ENCODE peak calls at places on chromosome 17, in ten cellular contexts. One of them, this sample, is unnamed. For H3K4me1, the result is how much of the 10 kb centered on the place peaks cover.

GRCh38 chr17:30161601-30162000 is 45.0 kb downstream of the NSRP1 start:
- DNase-seq in cardiac muscle cell: no peak
- DNase-seq in MM.1S: no peak
- DNase-seq in lower lobe of right lung: no peak
- DNase-seq in sigmoid colon: no peak
- DNase-seq in left lung: no peak
- DNase-seq in neural progenitor cell: no peak
- DNase-seq in CD8-positive, alpha-beta memory T cell: no peak
- DNase-seq in Peyer's patch: no peak
- DNase-seq in ovary: no peak
- DNase-seq in this sample: no peak

GRCh38 chr17:3916013-3916696 is at the start of gene P2RX1:
- DNase-seq in cardiac muscle cell: peak
- DNase-seq in MM.1S: peak
- DNase-seq in lower lobe of right lung: peak
- DNase-seq in sigmoid colon: no peak
- DNase-seq in left lung: peak
- DNase-seq in neural progenitor cell: no peak
- DNase-seq in CD8-positive, alpha-beta memory T cell: no peak
- DNase-seq in Peyer's patch: no peak
- DNase-seq in ovary: no peak
- DNase-seq in this sample: no peak

GRCh38 chr17:56597495-56597990 is 4.0 kb downstream of the NOG start:
- DNase-seq in cardiac muscle cell: no peak
- DNase-seq in MM.1S: no peak
- DNase-seq in lower lobe of right lung: peak
- DNase-seq in sigmoid colon: no peak
- DNase-seq in left lung: peak
- DNase-seq in neural progenitor cell: peak
- DNase-seq in CD8-positive, alpha-beta memory T cell: no peak
- DNase-seq in Peyer's patch: no peak
- DNase-seq in ovary: no peak
- DNase-seq in this sample: no peak

GRCh38 chr17:14699569-14700190 is 398.8 kb downstream of the HS3ST3B1 start:
- DNase-seq in cardiac muscle cell: no peak
- DNase-seq in MM.1S: no peak
- DNase-seq in lower lobe of right lung: no peak
- DNase-seq in sigmoid colon: no peak
- DNase-seq in left lung: no peak
- DNase-seq in neural progenitor cell: peak
- DNase-seq in CD8-positive, alpha-beta memory T cell: no peak
- DNase-seq in Peyer's patch: no peak
- DNase-seq in ovary: no peak
- DNase-seq in this sample: no peak

GRCh38 chr17:48985436-48986245 is 11.5 kb upstream of the IGF2BP1 start:
- DNase-seq in cardiac muscle cell: no peak
- DNase-seq in MM.1S: no peak
- DNase-seq in lower lobe of right lung: no peak
- DNase-seq in sigmoid colon: no peak
- DNase-seq in left lung: no peak
- DNase-seq in neural progenitor cell: no peak
- DNase-seq in CD8-positive, alpha-beta memory T cell: no peak
- DNase-seq in Peyer's patch: no peak
- DNase-seq in ovary: no peak
- DNase-seq in this sample: no peak

GRCh38 chr17:81392909-81393654 is 2.2 kb upstream of the BAHCC1 start:
- DNase-seq in cardiac muscle cell: no peak
- DNase-seq in MM.1S: no peak
- DNase-seq in lower lobe of right lung: no peak
- DNase-seq in sigmoid colon: no peak
- DNase-seq in left lung: no peak
- DNase-seq in neural progenitor cell: peak
- DNase-seq in CD8-positive, alpha-beta memory T cell: no peak
- DNase-seq in Peyer's patch: peak
- DNase-seq in ovary: no peak
- DNase-seq in this sample: no peak

GRCh38 chr17:30333503-30334240 is at the start of gene TMIGD1:
- DNase-seq in cardiac muscle cell: no peak
- DNase-seq in MM.1S: no peak
- DNase-seq in lower lobe of right lung: no peak
- DNase-seq in sigmoid colon: no peak
- DNase-seq in left lung: no peak
- DNase-seq in neural progenitor cell: no peak
- DNase-seq in CD8-positive, alpha-beta memory T cell: no peak
- DNase-seq in Peyer's patch: no peak
- DNase-seq in ovary: no peak
- DNase-seq in this sample: no peak

GRCh38 chr17:79627184-79627765 is 16.4 kb upstream of the RBFOX3 start:
- DNase-seq in cardiac muscle cell: no peak
- DNase-seq in MM.1S: no peak
- DNase-seq in lower lobe of right lung: peak
- DNase-seq in sigmoid colon: peak
- DNase-seq in left lung: peak
- DNase-seq in neural progenitor cell: no peak
- DNase-seq in CD8-positive, alpha-beta memory T cell: no peak
- DNase-seq in Peyer's patch: peak
- DNase-seq in ovary: peak
- DNase-seq in this sample: peak

GRCh38 chr17:63634816-63635215 is 12.6 kb downstream of the MAP3K3 start:
- DNase-seq in cardiac muscle cell: no peak
- DNase-seq in MM.1S: no peak
- DNase-seq in lower lobe of right lung: no peak
- DNase-seq in sigmoid colon: no peak
- DNase-seq in left lung: no peak
- DNase-seq in neural progenitor cell: no peak
- DNase-seq in CD8-positive, alpha-beta memory T cell: no peak
- DNase-seq in Peyer's patch: no peak
- DNase-seq in ovary: no peak
- DNase-seq in this sample: no peak

GRCh38 chr17:63634163-63634562 is 11.9 kb downstream of the MAP3K3 start:
- DNase-seq in cardiac muscle cell: peak
- DNase-seq in MM.1S: no peak
- DNase-seq in lower lobe of right lung: no peak
- DNase-seq in sigmoid colon: no peak
- DNase-seq in left lung: no peak
- DNase-seq in neural progenitor cell: peak
- DNase-seq in CD8-positive, alpha-beta memory T cell: no peak
- DNase-seq in Peyer's patch: no peak
- DNase-seq in ovary: no peak
- DNase-seq in this sample: no peak

GRCh38 chr17:63635313-63635712 is 13.1 kb downstream of the MAP3K3 start:
- DNase-seq in cardiac muscle cell: no peak
- DNase-seq in MM.1S: no peak
- DNase-seq in lower lobe of right lung: no peak
- DNase-seq in sigmoid colon: no peak
- DNase-seq in left lung: no peak
- DNase-seq in neural progenitor cell: no peak
- DNase-seq in CD8-positive, alpha-beta memory T cell: no peak
- DNase-seq in Peyer's patch: no peak
- DNase-seq in ovary: no peak
- DNase-seq in this sample: no peak

GRCh38 chr17:63633742-63634141 is 11.5 kb downstream of the MAP3K3 start:
- DNase-seq in cardiac muscle cell: no peak
- DNase-seq in MM.1S: no peak
- DNase-seq in lower lobe of right lung: no peak
- DNase-seq in sigmoid colon: no peak
- DNase-seq in left lung: no peak
- DNase-seq in neural progenitor cell: no peak
- DNase-seq in CD8-positive, alpha-beta memory T cell: no peak
- DNase-seq in Peyer's patch: no peak
- DNase-seq in ovary: no peak
- DNase-seq in this sample: no peak

GRCh38 chr17:63635787-63636186 is 13.6 kb downstream of the MAP3K3 start:
- DNase-seq in cardiac muscle cell: no peak
- DNase-seq in MM.1S: no peak
- DNase-seq in lower lobe of right lung: no peak
- DNase-seq in sigmoid colon: no peak
- DNase-seq in left lung: no peak
- DNase-seq in neural progenitor cell: no peak
- DNase-seq in CD8-positive, alpha-beta memory T cell: no peak
- DNase-seq in Peyer's patch: no peak
- DNase-seq in ovary: no peak
- DNase-seq in this sample: no peak
- H3K4me1 ChIP-seq in cardiac muscle cell: under half
- H3K4me1 ChIP-seq in MM.1S: under half
- H3K4me1 ChIP-seq in lower lobe of right lung: under half
- H3K4me1 ChIP-seq in sigmoid colon: half or more
- H3K4me1 ChIP-seq in left lung: half or more
- H3K4me1 ChIP-seq in neural progenitor cell: under half
- H3K4me1 ChIP-seq in CD8-positive, alpha-beta memory T cell: under half
- H3K4me1 ChIP-seq in Peyer's patch: under half
- H3K4me1 ChIP-seq in ovary: under half
- H3K4me1 ChIP-seq in this sample: under half

GRCh38 chr17:6255331-6255730 is 179.6 kb downstream of the AIPL1 start:
- DNase-seq in cardiac muscle cell: no peak
- DNase-seq in MM.1S: no peak
- DNase-seq in lower lobe of right lung: no peak
- DNase-seq in sigmoid colon: no peak
- DNase-seq in left lung: no peak
- DNase-seq in neural progenitor cell: no peak
- DNase-seq in CD8-positive, alpha-beta memory T cell: no peak
- DNase-seq in Peyer's patch: no peak
- DNase-seq in ovary: no peak
- DNase-seq in this sample: no peak

GRCh38 chr17:6261496-6261895 is 173.4 kb downstream of the AIPL1 start:
- DNase-seq in cardiac muscle cell: no peak
- DNase-seq in MM.1S: no peak
- DNase-seq in lower lobe of right lung: no peak
- DNase-seq in sigmoid colon: no peak
- DNase-seq in left lung: no peak
- DNase-seq in neural progenitor cell: peak
- DNase-seq in CD8-positive, alpha-beta memory T cell: no peak
- DNase-seq in Peyer's patch: no peak
- DNase-seq in ovary: no peak
- DNase-seq in this sample: no peak

GRCh38 chr17:6254036-6254435 is 180.9 kb downstream of the AIPL1 start:
- DNase-seq in cardiac muscle cell: no peak
- DNase-seq in MM.1S: no peak
- DNase-seq in lower lobe of right lung: no peak
- DNase-seq in sigmoid colon: no peak
- DNase-seq in left lung: no peak
- DNase-seq in neural progenitor cell: no peak
- DNase-seq in CD8-positive, alpha-beta memory T cell: no peak
- DNase-seq in Peyer's patch: no peak
- DNase-seq in ovary: no peak
- DNase-seq in this sample: no peak

GRCh38 chr17:6259899-6260298 is 175.0 kb downstream of the AIPL1 start:
- DNase-seq in cardiac muscle cell: no peak
- DNase-seq in MM.1S: peak
- DNase-seq in lower lobe of right lung: no peak
- DNase-seq in sigmoid colon: no peak
- DNase-seq in left lung: no peak
- DNase-seq in neural progenitor cell: no peak
- DNase-seq in CD8-positive, alpha-beta memory T cell: no peak
- DNase-seq in Peyer's patch: no peak
- DNase-seq in ovary: no peak
- DNase-seq in this sample: no peak

DNA sequence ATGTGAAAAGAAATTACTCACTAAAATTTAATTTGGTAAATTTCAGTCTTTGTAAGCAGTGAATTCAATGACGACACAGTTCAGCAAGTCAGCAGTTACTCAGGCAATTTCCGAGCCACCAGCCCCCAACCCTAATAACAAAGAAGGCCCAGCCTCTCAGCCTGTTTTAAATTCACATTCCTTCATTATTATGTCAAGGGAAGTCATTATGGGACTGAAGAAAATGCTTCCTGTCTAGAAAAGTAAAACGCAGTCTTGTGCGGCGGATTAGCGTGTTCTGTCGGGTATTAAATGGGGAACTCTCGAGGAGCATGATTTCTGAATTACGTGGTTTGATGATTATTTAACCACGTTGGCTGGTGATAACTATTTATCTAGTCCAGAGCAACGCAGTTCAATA is 177.6 kb downstream of the AIPL1 start:
- DNase-seq in cardiac muscle cell: peak
- DNase-seq in MM.1S: no peak
- DNase-seq in lower lobe of right lung: no peak
- DNase-seq in sigmoid colon: no peak
- DNase-seq in left lung: no peak
- DNase-seq in neural progenitor cell: peak
- DNase-seq in CD8-positive, alpha-beta memory T cell: no peak
- DNase-seq in Peyer's patch: no peak
- DNase-seq in ovary: no peak
- DNase-seq in this sample: no peak
- H3K27ac ChIP-seq in cardiac muscle cell: no peak
- H3K27ac ChIP-seq in MM.1S: no peak
- H3K27ac ChIP-seq in lower lobe of right lung: no peak
- H3K27ac ChIP-seq in sigmoid colon: no peak
- H3K27ac ChIP-seq in left lung: no peak
- H3K27ac ChIP-seq in neural progenitor cell: no peak
- H3K27ac ChIP-seq in CD8-positive, alpha-beta memory T cell: no peak
- H3K27ac ChIP-seq in Peyer's patch: no peak
- H3K27ac ChIP-seq in ovary: no peak
- H3K27ac ChIP-seq in this sample: no peak

DNA sequence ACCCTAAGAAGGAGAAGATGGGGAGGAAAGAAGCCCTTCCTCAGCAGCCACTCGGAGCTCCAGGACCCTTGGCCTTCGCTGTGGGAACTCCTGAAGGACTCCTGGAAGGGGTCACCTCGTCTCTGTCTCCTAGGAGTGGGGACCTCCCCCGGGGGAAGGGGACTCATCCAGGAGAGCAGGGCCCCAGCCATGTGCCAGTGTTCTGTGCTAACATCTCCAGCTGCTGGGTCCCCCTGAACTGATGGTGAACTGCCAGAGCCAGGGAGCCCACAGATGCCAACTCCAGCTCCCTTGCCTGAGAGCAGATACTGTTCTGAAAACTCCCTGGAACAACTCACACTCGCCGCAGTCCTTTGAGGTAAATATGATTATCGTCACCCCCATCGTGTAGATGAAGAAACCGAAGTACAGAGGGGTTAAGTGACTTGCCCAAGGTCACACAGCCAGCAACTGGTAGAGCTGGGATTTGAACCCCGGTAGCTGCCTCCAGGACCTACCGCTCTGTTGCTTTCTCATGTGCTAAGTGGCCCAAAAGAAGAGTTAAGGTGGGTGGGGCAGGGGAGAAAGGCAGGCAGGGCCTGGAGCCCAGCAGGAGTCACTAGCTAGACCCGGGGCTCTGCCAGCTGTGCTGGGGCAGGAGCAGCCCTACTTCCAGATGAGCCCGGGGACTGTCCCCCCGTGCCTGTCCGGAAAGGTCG is 10.5 kb downstream of the TIMM22 start:
- DNase-seq in cardiac muscle cell: no peak
- DNase-seq in MM.1S: no peak
- DNase-seq in lower lobe of right lung: no peak
- DNase-seq in sigmoid colon: no peak
- DNase-seq in left lung: no peak
- DNase-seq in neural progenitor cell: no peak
- DNase-seq in CD8-positive, alpha-beta memory T cell: no peak
- DNase-seq in Peyer's patch: no peak
- DNase-seq in ovary: no peak
- DNase-seq in this sample: no peak
- H3K4me1 ChIP-seq in cardiac muscle cell: under half
- H3K4me1 ChIP-seq in MM.1S: under half
- H3K4me1 ChIP-seq in lower lobe of right lung: half or more
- H3K4me1 ChIP-seq in sigmoid colon: under half
- H3K4me1 ChIP-seq in left lung: under half
- H3K4me1 ChIP-seq in neural progenitor cell: under half
- H3K4me1 ChIP-seq in CD8-positive, alpha-beta memory T cell: under half
- H3K4me1 ChIP-seq in Peyer's patch: under half
- H3K4me1 ChIP-seq in ovary: under half
- H3K4me1 ChIP-seq in this sample: under half

DNA sequence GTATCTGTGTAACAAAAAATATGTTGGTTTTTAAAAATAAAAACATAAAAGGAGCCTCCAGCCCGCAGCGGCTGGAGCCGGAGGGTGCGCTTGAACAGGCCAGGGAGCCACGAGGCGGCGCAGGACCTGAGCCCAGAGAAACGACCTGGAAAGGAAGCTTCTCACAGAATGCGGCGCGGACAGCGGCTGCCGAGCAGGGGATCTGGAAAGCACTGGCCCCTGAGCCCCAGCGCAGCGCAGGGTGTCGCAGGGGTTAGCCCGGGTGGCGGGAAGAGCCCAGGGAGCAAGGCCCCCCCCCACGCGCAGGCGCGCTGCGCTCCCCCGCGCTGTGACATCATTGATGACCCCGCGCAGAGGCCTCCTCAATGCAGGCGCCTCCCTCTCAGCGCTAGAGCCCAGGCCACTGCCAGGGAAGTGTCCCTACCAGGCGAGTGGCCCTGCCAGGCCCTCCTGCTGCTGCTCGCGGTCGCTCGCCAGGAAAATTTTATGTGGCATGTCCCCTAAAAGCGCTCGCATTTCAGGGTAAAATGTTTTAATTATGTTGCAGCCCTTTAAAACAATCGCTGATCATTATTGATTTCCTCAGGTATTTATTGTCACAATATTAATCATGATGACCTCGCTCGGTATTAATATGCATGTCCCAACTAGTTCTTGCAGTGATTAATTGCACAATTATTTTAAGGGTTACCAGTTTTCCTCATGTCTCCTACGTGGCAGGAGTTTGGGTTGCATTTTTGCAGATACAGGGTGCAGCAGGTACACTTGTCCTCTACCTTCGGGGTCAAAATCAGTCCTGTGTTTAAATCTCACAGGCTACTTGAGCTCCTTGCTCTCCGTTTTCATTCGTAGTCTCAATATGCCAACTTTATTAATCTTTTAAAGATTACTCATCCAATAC is 134.2 kb downstream of the USP22 start:
- DNase-seq in cardiac muscle cell: peak
- DNase-seq in MM.1S: peak
- DNase-seq in lower lobe of right lung: peak
- DNase-seq in sigmoid colon: peak
- DNase-seq in left lung: peak
- DNase-seq in neural progenitor cell: peak
- DNase-seq in CD8-positive, alpha-beta memory T cell: peak
- DNase-seq in Peyer's patch: peak
- DNase-seq in ovary: peak
- DNase-seq in this sample: peak
- H3K27ac ChIP-seq in cardiac muscle cell: peak
- H3K27ac ChIP-seq in MM.1S: peak
- H3K27ac ChIP-seq in lower lobe of right lung: peak
- H3K27ac ChIP-seq in sigmoid colon: peak
- H3K27ac ChIP-seq in left lung: peak
- H3K27ac ChIP-seq in neural progenitor cell: peak
- H3K27ac ChIP-seq in CD8-positive, alpha-beta memory T cell: peak
- H3K27ac ChIP-seq in Peyer's patch: peak
- H3K27ac ChIP-seq in ovary: peak
- H3K27ac ChIP-seq in this sample: peak